ENCODE peak calls at places on chromosomes 7 and 10, in five cellular contexts. Y is Ammon's horn; Z is T-helper 1 cell; E is psoas muscle; T is activated CD4-positive, CD25-positive, alpha-beta regulatory T cell. B is an unnamed sample.

GRCh38 chr10:92110039-92110794 is 180.7 kb downstream of the CPEB3 start:
- DNase-seq in Y (no peak), Z (no peak), E (no peak), T (no peak), B (no peak)

GRCh38 chr7:106418094-106418493 is 133.3 kb upstream of the NAMPT start:
- DNase-seq in Y (no peak), Z (no peak), E (no peak), T (no peak), B (peak)

GRCh38 chr10:78304091-78305045 is 270.7 kb downstream of the RPS24 start:
- DNase-seq in Y (no peak), Z (no peak), E (no peak), T (no peak), B (peak)

GRCh38 chr7:70698219-70698832 is 433.6 kb upstream of the GALNT17 start:
- DNase-seq in Y (peak), Z (no peak), E (no peak), T (no peak), B (no peak)

GRCh38 chr10:86229378-86229777 is 137.2 kb downstream of the GRID1 start:
- DNase-seq in Y (peak), Z (no peak), E (no peak), T (no peak), B (no peak)

GRCh38 chr10:132865851-132866600 is 76.3 kb downstream of the CFAP46 start:
- DNase-seq in Y (no peak), Z (no peak), E (peak), T (no peak), B (no peak)

GRCh38 chr10:49178489-49179471 is 9.4 kb downstream of the TMEM273 start:
- DNase-seq in Y (no peak), Z (no peak), E (no peak), T (no peak), B (peak)

GRCh38 chr7:155858521-155859061 is 46.3 kb upstream of the SHH start:
- DNase-seq in Y (no peak), Z (no peak), E (no peak), T (no peak), B (no peak)

GRCh38 chr7:923108-924041 is 31.1 kb downstream of the ADAP1 start:
- DNase-seq in Y (peak), Z (peak), E (peak), T (peak), B (peak)

GRCh38 chr10:110872145-110872983 is 636 bp downstream of the PDCD4 start:
- DNase-seq in Y (peak), Z (peak), E (peak), T (peak), B (peak)

GRCh38 chr10:6274040-6274439 is 71.3 kb downstream of the PFKFB3 start:
- DNase-seq in Y (no peak), Z (no peak), E (no peak), T (no peak), B (no peak)

GRCh38 chr7:40604601-40605438 is 470.0 kb downstream of the SUGCT start:
- DNase-seq in Y (peak), Z (no peak), E (peak), T (no peak), B (no peak)

GRCh38 chr7:103499976-103500375 is 54.0 kb upstream of the SLC26A5 start:
- DNase-seq in Y (no peak), Z (no peak), E (no peak), T (no peak), B (no peak)

GRCh38 chr7:116805100-116805544 is 57.3 kb upstream of the CAPZA2 start:
- DNase-seq in Y (no peak), Z (no peak), E (peak), T (no peak), B (peak)

GRCh38 chr7:27122075-27122910 is 8.3 kb downstream of the HOXA4 start:
- DNase-seq in Y (no peak), Z (no peak), E (no peak), T (no peak), B (no peak)

GRCh38 chr7:133688483-133689239 is 435.8 kb downstream of the EXOC4 start:
- DNase-seq in Y (no peak), Z (no peak), E (no peak), T (no peak), B (no peak)

GRCh38 chr10:31867646-31868045 is 61.0 kb downstream of the ARHGAP12 start:
- DNase-seq in Y (no peak), Z (no peak), E (no peak), T (no peak), B (no peak)

GRCh38 chr7:117008849-117009531 is 55.7 kb downstream of the ST7 start:
- DNase-seq in Y (no peak), Z (peak), E (no peak), T (no peak), B (no peak)

GRCh38 chr10:12687996-12688395 is 313.5 kb downstream of the CCDC3 start:
- DNase-seq in Y (no peak), Z (no peak), E (no peak), T (no peak), B (no peak)

GRCh38 chr10:52746169-52746568 is 26.4 kb downstream of the MBL2 start:
- DNase-seq in Y (no peak), Z (no peak), E (no peak), T (no peak), B (no peak)

GRCh38 chr10:112304460-112304859 is 21.3 kb downstream of the TECTB start:
- DNase-seq in Y (no peak), Z (no peak), E (no peak), T (no peak), B (no peak)

GRCh38 chr7:156064921-156065386 is 252.7 kb upstream of the SHH start:
- DNase-seq in Y (no peak), Z (no peak), E (no peak), T (no peak), B (no peak)

GRCh38 chr10:31467791-31468535 is 148.9 kb downstream of the ZEB1 start:
- DNase-seq in Y (no peak), Z (no peak), E (peak), T (no peak), B (no peak)

GRCh38 chr10:88659725-88660592 is 4.3 kb upstream of the LIPF start:
- DNase-seq in Y (no peak), Z (no peak), E (no peak), T (no peak), B (no peak)

GRCh38 chr7:39527951-39528350 is 38.3 kb upstream of the YAE1 start:
- DNase-seq in Y (no peak), Z (no peak), E (no peak), T (no peak), B (no peak)

GRCh38 chr10:49108656-49109055 is 6.7 kb downstream of the VSTM4 start:
- DNase-seq in Y (no peak), Z (no peak), E (no peak), T (no peak), B (no peak)

GRCh38 chr10:91613411-91614253 is 19.2 kb downstream of the PPP1R3C start:
- DNase-seq in Y (no peak), Z (no peak), E (peak), T (no peak), B (no peak)

GRCh38 chr10:70272925-70273316 is 10.9 kb downstream of the NPFFR1 start:
- DNase-seq in Y (no peak), Z (no peak), E (no peak), T (no peak), B (no peak)

GRCh38 chr10:78286186-78286585 is 252.5 kb downstream of the RPS24 start:
- DNase-seq in Y (no peak), Z (no peak), E (peak), T (no peak), B (no peak)

GRCh38 chr10:88851706-88852105 is at the start of gene ANKRD22:
- DNase-seq in Y (no peak), Z (no peak), E (no peak), T (no peak), B (peak)

GRCh38 chr10:311901-312665 is 176.8 kb downstream of the ZMYND11 start:
- DNase-seq in Y (no peak), Z (no peak), E (no peak), T (no peak), B (no peak)

GRCh38 chr7:909358-910329 is 33.3 kb downstream of the GET4 start:
- DNase-seq in Y (peak), Z (no peak), E (peak), T (no peak), B (peak)

GRCh38 chr7:22561356-22561755 is 61.4 kb upstream of the STEAP1B start:
- DNase-seq in Y (peak), Z (no peak), E (peak), T (no peak), B (peak)

GRCh38 chr7:80772347-80773101 is 134.1 kb downstream of the CD36 start:
- DNase-seq in Y (no peak), Z (no peak), E (no peak), T (no peak), B (no peak)

GRCh38 chr10:1210667-1211066 is 154.5 kb downstream of the WDR37 start:
- DNase-seq in Y (no peak), Z (no peak), E (no peak), T (no peak), B (peak)

GRCh38 chr10:48671914-48672595 is 12.6 kb upstream of the WDFY4 start:
- DNase-seq in Y (no peak), Z (no peak), E (no peak), T (no peak), B (peak)

B was measured in right atrium auricular region.